ENCODE peak calls at places on chromosome 18, in six cellular contexts. One of them, this sample, is unnamed.
A peak's percentile ranks its signal among the peaks of the same experiment; 100 is the strongest.

GRCh38 chr18:22182884-22183610 is 13.7 kb downstream of the GATA6 start:
- DNase-seq in retina: no peak
- DNase-seq in CD8-positive, alpha-beta memory T cell: no peak
- DNase-seq in WERI-Rb-1: no peak
- DNase-seq in tibial nerve: no peak
- DNase-seq in GM19239: no peak
- DNase-seq in this sample: no peak

GRCh38 chr18:62066121-62066818 is 120.6 kb downstream of the PIGN start:
- DNase-seq in retina: no peak
- DNase-seq in CD8-positive, alpha-beta memory T cell: no peak
- DNase-seq in WERI-Rb-1: no peak
- DNase-seq in tibial nerve: no peak
- DNase-seq in GM19239: no peak
- DNase-seq in this sample: no peak

GRCh38 chr18:42181474-42181873 is 226.4 kb downstream of the PIK3C3 start:
- DNase-seq in retina: no peak
- DNase-seq in CD8-positive, alpha-beta memory T cell: no peak
- DNase-seq in WERI-Rb-1: no peak
- DNase-seq in tibial nerve: no peak
- DNase-seq in GM19239: no peak
- DNase-seq in this sample: no peak

GRCh38 chr18:55927831-55928230 is 339.8 kb upstream of the TCF4 start:
- DNase-seq in retina: no peak
- DNase-seq in CD8-positive, alpha-beta memory T cell: no peak
- DNase-seq in WERI-Rb-1: no peak
- DNase-seq in tibial nerve: no peak
- DNase-seq in GM19239: no peak
- DNase-seq in this sample: no peak

GRCh38 chr18:27839141-27839540 is 337.8 kb downstream of the CDH2 start:
- DNase-seq in retina: no peak
- DNase-seq in CD8-positive, alpha-beta memory T cell: no peak
- DNase-seq in WERI-Rb-1: no peak
- DNase-seq in tibial nerve: no peak
- DNase-seq in GM19239: no peak
- DNase-seq in this sample: no peak

GRCh38 chr18:54127759-54128378 is 96.6 kb downstream of the MBD2 start:
- DNase-seq in retina: peak; percentile 68
- DNase-seq in CD8-positive, alpha-beta memory T cell: no peak
- DNase-seq in WERI-Rb-1: peak; percentile 55
- DNase-seq in tibial nerve: no peak
- DNase-seq in GM19239: no peak
- DNase-seq in this sample: no peak

GRCh38 chr18:8801263-8801901 is 96.0 kb downstream of the MTCL1 start:
- DNase-seq in retina: no peak
- DNase-seq in CD8-positive, alpha-beta memory T cell: no peak
- DNase-seq in WERI-Rb-1: no peak
- DNase-seq in tibial nerve: no peak
- DNase-seq in GM19239: no peak
- DNase-seq in this sample: no peak

GRCh38 chr18:395481-396250 is 104.8 kb downstream of the COLEC12 start:
- DNase-seq in retina: no peak
- DNase-seq in CD8-positive, alpha-beta memory T cell: no peak
- DNase-seq in WERI-Rb-1: no peak
- DNase-seq in tibial nerve: peak; percentile 28
- DNase-seq in GM19239: no peak
- DNase-seq in this sample: no peak

GRCh38 chr18:24019641-24020331 is 5.2 kb downstream of the TTC39C start:
- DNase-seq in retina: no peak
- DNase-seq in CD8-positive, alpha-beta memory T cell: peak; percentile 12
- DNase-seq in WERI-Rb-1: no peak
- DNase-seq in tibial nerve: no peak
- DNase-seq in GM19239: peak; percentile 52
- DNase-seq in this sample: no peak

GRCh38 chr18:44592639-44593038 is 88.0 kb upstream of the SETBP1 start:
- DNase-seq in retina: no peak
- DNase-seq in CD8-positive, alpha-beta memory T cell: no peak
- DNase-seq in WERI-Rb-1: no peak
- DNase-seq in tibial nerve: no peak
- DNase-seq in GM19239: no peak
- DNase-seq in this sample: no peak

GRCh38 chr18:62784966-62785413 is 69.6 kb downstream of the PHLPP1 start:
- DNase-seq in retina: no peak
- DNase-seq in CD8-positive, alpha-beta memory T cell: no peak
- DNase-seq in WERI-Rb-1: no peak
- DNase-seq in tibial nerve: no peak
- DNase-seq in GM19239: no peak
- DNase-seq in this sample: no peak

GRCh38 chr18:51137051-51137729 is 60.3 kb downstream of the MEX3C start:
- DNase-seq in retina: no peak
- DNase-seq in CD8-positive, alpha-beta memory T cell: no peak
- DNase-seq in WERI-Rb-1: no peak
- DNase-seq in tibial nerve: no peak
- DNase-seq in GM19239: no peak
- DNase-seq in this sample: no peak

GRCh38 chr18:74546751-74547530 is 12.6 kb downstream of the CNDP1 start:
- DNase-seq in retina: no peak
- DNase-seq in CD8-positive, alpha-beta memory T cell: no peak
- DNase-seq in WERI-Rb-1: no peak
- DNase-seq in tibial nerve: no peak
- DNase-seq in GM19239: no peak
- DNase-seq in this sample: no peak

GRCh38 chr18:2316082-2316481 is 255.2 kb downstream of the METTL4 start:
- DNase-seq in retina: no peak
- DNase-seq in CD8-positive, alpha-beta memory T cell: no peak
- DNase-seq in WERI-Rb-1: no peak
- DNase-seq in tibial nerve: no peak
- DNase-seq in GM19239: no peak
- DNase-seq in this sample: no peak

GRCh38 chr18:23204589-23205235 is 69.4 kb downstream of the CABLES1 start:
- DNase-seq in retina: no peak
- DNase-seq in CD8-positive, alpha-beta memory T cell: no peak
- DNase-seq in WERI-Rb-1: no peak
- DNase-seq in tibial nerve: no peak
- DNase-seq in GM19239: no peak
- DNase-seq in this sample: no peak

GRCh38 chr18:34867520-34867919 is 157.4 kb downstream of the DTNA start:
- DNase-seq in retina: peak; percentile 79
- DNase-seq in CD8-positive, alpha-beta memory T cell: no peak
- DNase-seq in WERI-Rb-1: peak; percentile 30
- DNase-seq in tibial nerve: no peak
- DNase-seq in GM19239: no peak
- DNase-seq in this sample: no peak

GRCh38 chr18:13800505-13801259 is 23.3 kb upstream of the MC5R start:
- DNase-seq in retina: peak; percentile 86
- DNase-seq in CD8-positive, alpha-beta memory T cell: no peak
- DNase-seq in WERI-Rb-1: peak; percentile 71
- DNase-seq in tibial nerve: no peak
- DNase-seq in GM19239: no peak
- DNase-seq in this sample: no peak

GRCh38 chr18:49757513-49758262 is 55.6 kb downstream of the ACAA2 start:
- DNase-seq in retina: no peak
- DNase-seq in CD8-positive, alpha-beta memory T cell: no peak
- DNase-seq in WERI-Rb-1: peak; percentile 35
- DNase-seq in tibial nerve: no peak
- DNase-seq in GM19239: peak; percentile 21
- DNase-seq in this sample: no peak

GRCh38 chr18:22998336-22998735 is 65.2 kb downstream of the RBBP8 start:
- DNase-seq in retina: no peak
- DNase-seq in CD8-positive, alpha-beta memory T cell: no peak
- DNase-seq in WERI-Rb-1: no peak
- DNase-seq in tibial nerve: no peak
- DNase-seq in GM19239: no peak
- DNase-seq in this sample: no peak

GRCh38 chr18:54528942-54529376 is 62.1 kb upstream of the DYNAP start:
- DNase-seq in retina: no peak
- DNase-seq in CD8-positive, alpha-beta memory T cell: no peak
- DNase-seq in WERI-Rb-1: no peak
- DNase-seq in tibial nerve: no peak
- DNase-seq in GM19239: no peak
- DNase-seq in this sample: no peak

GRCh38 chr18:10916865-10917264 is 232.5 kb downstream of the PIEZO2 start:
- DNase-seq in retina: no peak
- DNase-seq in CD8-positive, alpha-beta memory T cell: no peak
- DNase-seq in WERI-Rb-1: no peak
- DNase-seq in tibial nerve: no peak
- DNase-seq in GM19239: no peak
- DNase-seq in this sample: no peak

GRCh38 chr18:24656044-24656443 is 195.6 kb downstream of the HRH4 start:
- DNase-seq in retina: no peak
- DNase-seq in CD8-positive, alpha-beta memory T cell: no peak
- DNase-seq in WERI-Rb-1: peak; percentile 38
- DNase-seq in tibial nerve: no peak
- DNase-seq in GM19239: no peak
- DNase-seq in this sample: no peak

GRCh38 chr18:51610481-51610880 is 413.0 kb upstream of the MEX3C start:
- DNase-seq in retina: peak; percentile 60
- DNase-seq in CD8-positive, alpha-beta memory T cell: no peak
- DNase-seq in WERI-Rb-1: no peak
- DNase-seq in tibial nerve: no peak
- DNase-seq in GM19239: no peak
- DNase-seq in this sample: no peak

GRCh38 chr18:79575891-79576685 is 103.5 kb upstream of the CTDP1 start:
- DNase-seq in retina: no peak
- DNase-seq in CD8-positive, alpha-beta memory T cell: no peak
- DNase-seq in WERI-Rb-1: peak; percentile 52
- DNase-seq in tibial nerve: peak; percentile 28
- DNase-seq in GM19239: no peak
- DNase-seq in this sample: no peak

GRCh38 chr18:8175486-8176061 is 433.7 kb upstream of the RAB12 start:
- DNase-seq in retina: peak; percentile 52
- DNase-seq in CD8-positive, alpha-beta memory T cell: no peak
- DNase-seq in WERI-Rb-1: no peak
- DNase-seq in tibial nerve: no peak
- DNase-seq in GM19239: no peak
- DNase-seq in this sample: no peak

GRCh38 chr18:63223837-63224236 is 95.7 kb downstream of the BCL2 start:
- DNase-seq in retina: no peak
- DNase-seq in CD8-positive, alpha-beta memory T cell: no peak
- DNase-seq in WERI-Rb-1: no peak
- DNase-seq in tibial nerve: no peak
- DNase-seq in GM19239: no peak
- DNase-seq in this sample: no peak

GRCh38 chr18:8808001-8808400 is 102.6 kb downstream of the MTCL1 start:
- DNase-seq in retina: peak; percentile 68
- DNase-seq in CD8-positive, alpha-beta memory T cell: no peak
- DNase-seq in WERI-Rb-1: peak; percentile 23
- DNase-seq in tibial nerve: no peak
- DNase-seq in GM19239: no peak
- DNase-seq in this sample: no peak

This sample was measured in effector memory CD8-positive, alpha-beta T cell.